ENCODE peak calls at places on chromosome 20, in seven cellular contexts. L is Daoy; W is stimulated activated naive CD8-positive, alpha-beta T cell treated with anti-CD3 and anti-CD28 coated beads, Interleukin-15, amount 100 ng/mL, for 72 hours; I is left ventricle myocardium inferior; V is naive thymus-derived CD4-positive, alpha-beta T cell; N is GM13976; Y is heart left ventricle. B is an unnamed sample.
A peak's percentile ranks its signal among the peaks of the same experiment; 100 is the strongest.

GRCh38 chr20:38673731-38674177 is 50.5 kb upstream of the SLC32A1 start:
- DNase-seq in Y (no peak), W (no peak), I (no peak), N (peak; percentile 36), V (no peak), L (peak; percentile 65), B (no peak)

GRCh38 chr20:22775256-22775655 is 190.9 kb upstream of the FOXA2 start:
- DNase-seq in V (no peak), N (no peak), L (no peak), W (no peak), I (no peak), Y (no peak), B (no peak)

GRCh38 chr20:9119776-9120175 is 50.9 kb downstream of the PLCB4 start:
- DNase-seq in W (no peak), L (peak; percentile 18), N (no peak), I (peak; percentile 62), Y (peak; percentile 76), V (no peak), B (no peak)

GRCh38 chr20:1803216-1804128 is 91.7 kb upstream of the SIRPA start:
- DNase-seq in W (peak; percentile 34), L (peak; percentile 58), Y (peak; percentile 70), N (peak; percentile 77), I (peak; percentile 72), V (peak; percentile 15), B (peak; percentile 88)

GRCh38 chr20:9878096-9878495 is 39.2 kb upstream of the PAK5 start:
- DNase-seq in L (no peak), N (no peak), I (no peak), V (no peak), W (no peak), Y (no peak), B (no peak)

GRCh38 chr20:33545763-33546162 is 55.9 kb downstream of the CBFA2T2 start:
- DNase-seq in L (no peak), V (no peak), N (no peak), Y (no peak), W (no peak), I (no peak), B (no peak)

GRCh38 chr20:14915356-14915755 is 577.9 kb upstream of the FLRT3 start:
- DNase-seq in W (no peak), Y (no peak), N (no peak), L (no peak), V (no peak), I (no peak), B (no peak)

GRCh38 chr20:36836591-36837329 is 39.2 kb upstream of the TLDC2 start:
- DNase-seq in L (peak; percentile 49), I (no peak), N (peak; percentile 81), V (peak; percentile 12), Y (no peak), W (peak; percentile 73), B (peak; percentile 79)

GRCh38 chr20:41214666-41215065 is 77.3 kb downstream of the PLCG1 start:
- DNase-seq in L (no peak), I (no peak), Y (no peak), W (no peak), V (no peak), N (no peak), B (no peak)

GRCh38 chr20:42494290-42494689 is 695.4 kb downstream of the PTPRT start:
- DNase-seq in N (no peak), I (no peak), L (no peak), V (no peak), W (no peak), Y (no peak), B (no peak)

GRCh38 chr20:6769953-6770831 is 2.7 kb downstream of the BMP2 start:
- DNase-seq in N (peak; percentile 12), Y (peak; percentile 62), V (no peak), I (peak; percentile 25), W (no peak), L (peak; percentile 68), B (peak; percentile 76)

GRCh38 chr20:6075428-6076219 is 21.8 kb upstream of the LRRN4 start:
- DNase-seq in I (peak; percentile 43), W (no peak), L (no peak), V (no peak), N (no peak), Y (peak; percentile 79), B (no peak)

GRCh38 chr20:577167-577791 is 32.8 kb downstream of the TCF15 start:
- DNase-seq in W (no peak), N (no peak), I (no peak), Y (no peak), L (peak; percentile 42), V (no peak), B (no peak)

GRCh38 chr20:63290677-63291472 is 2.1 kb upstream of the COL20A1 start:
- DNase-seq in N (peak; percentile 90), Y (no peak), V (peak; percentile 57), L (peak; percentile 69), I (no peak), W (peak; percentile 68), B (no peak)

GRCh38 chr20:62921119-62921687 is 5.1 kb downstream of the DIDO1 start:
- DNase-seq in Y (peak; percentile 53), W (peak; percentile 73), I (no peak), N (peak; percentile 57), V (peak; percentile 58), L (peak; percentile 56), B (peak; percentile 56)

GRCh38 chr20:50373674-50374286 is 136.4 kb upstream of the PTPN1 start:
- DNase-seq in Y (no peak), I (no peak), V (no peak), W (no peak), L (peak; percentile 69), N (no peak), B (no peak)

GRCh38 chr20:63775096-63775978 is 35.8 kb downstream of the SLC2A4RG start:
- DNase-seq in V (peak; percentile 40), N (no peak), Y (no peak), I (no peak), W (peak; percentile 47), L (peak; percentile 41), B (no peak)

GRCh38 chr20:40506567-40506966 is 182.5 kb downstream of the MAFB start:
- DNase-seq in V (no peak), N (no peak), Y (peak; percentile 82), I (peak; percentile 84), L (peak; percentile 94), W (peak; percentile 52), B (peak; percentile 97)

GRCh38 chr20:62437985-62438384 is 10.6 kb upstream of the RBBP8NL start:
- DNase-seq in I (peak; percentile 26), N (no peak), W (no peak), V (no peak), L (no peak), Y (no peak), B (no peak)

GRCh38 chr20:51651921-51652549 is 109.5 kb upstream of the NFATC2 start:
- DNase-seq in W (no peak), L (no peak), Y (no peak), V (no peak), N (no peak), I (no peak), B (no peak)

GRCh38 chr20:24656391-24656790 is 187.0 kb downstream of the SYNDIG1 start:
- DNase-seq in V (no peak), W (no peak), N (no peak), Y (no peak), L (no peak), I (no peak), B (no peak)

GRCh38 chr20:42485566-42485965 is 704.1 kb downstream of the PTPRT start:
- DNase-seq in W (no peak), Y (no peak), I (no peak), N (no peak), V (no peak), L (no peak), B (no peak)

GRCh38 chr20:47043076-47043475 is 148.4 kb downstream of the EYA2 start:
- DNase-seq in Y (no peak), I (no peak), N (no peak), V (no peak), L (no peak), W (no peak), B (no peak)

GRCh38 chr20:20410678-20411077 is 42.8 kb downstream of the INSM1 start:
- DNase-seq in V (no peak), I (peak; percentile 58), W (no peak), L (no peak), N (no peak), Y (peak; percentile 71), B (no peak)

GRCh38 chr20:9392892-9393857 is 121.2 kb upstream of the LAMP5 start:
- DNase-seq in N (peak; percentile 32), Y (peak; percentile 71), I (peak; percentile 58), V (no peak), L (peak; percentile 54), W (no peak), B (peak; percentile 80)

GRCh38 chr20:64153861-64154589 is 10.2 kb upstream of the MYT1 start:
- DNase-seq in V (no peak), N (no peak), L (no peak), W (no peak), Y (no peak), I (no peak), B (no peak)

GRCh38 chr20:59334616-59335300 is 34.3 kb downstream of the EDN3 start:
- DNase-seq in I (no peak), V (no peak), Y (no peak), W (no peak), N (no peak), L (no peak), B (no peak)

GRCh38 chr20:5001174-5002076 is at the start of gene SLC23A2:
- DNase-seq in V (peak; percentile 55), N (peak; percentile 86), L (peak; percentile 43), Y (peak; percentile 37), W (peak; percentile 38), I (peak; percentile 57), B (peak; percentile 62)

B was measured in lower lobe of right lung.